ENCODE peak calls at places on chromosomes 4 and X, in six cellular contexts. G is HL-60; H is neural progenitor cell; J is stimulated activated CD4-positive, alpha-beta T cell treated with anti-CD3 and anti-CD28 coated beads, Interleukin-4, amount 100 ng/mL, for 1 hour; A is upper lobe of left lung; E is uterus. Y is an unnamed sample.

GRCh38 chr4:138252551-138252950 is 10.4 kb upstream of the SLC7A11 start:
- DNase-seq in G (no peak), A (no peak), J (no peak), H (no peak), E (no peak), Y (no peak)

GRCh38 chr4:2819244-2820215 is 24.1 kb upstream of the ADD1 start:
- DNase-seq in H (no peak), G (no peak), E (no peak), J (no peak), A (no peak), Y (no peak)

GRCh38 chr4:2927016-2927695 is 36.0 kb downstream of the NOP14 start:
- DNase-seq in H (no peak), J (no peak), A (no peak), E (peak), G (no peak), Y (no peak)

GRCh38 chr4:186854256-186854655 is 130.6 kb upstream of the FAT1 start:
- DNase-seq in E (no peak), G (no peak), A (no peak), J (no peak), H (no peak), Y (no peak)

GRCh38 chr4:69122476-69122875 is 26.2 kb downstream of the UGT2B7 start:
- DNase-seq in A (no peak), G (no peak), J (no peak), H (no peak), E (no peak), Y (no peak)

GRCh38 chr4:36322921-36323354 is 41.5 kb downstream of the DTHD1 start:
- DNase-seq in J (peak), G (no peak), H (no peak), A (no peak), E (no peak), Y (no peak)

GRCh38 chr4:73603307-73603710 is 16.9 kb downstream of the RASSF6 start:
- DNase-seq in G (no peak), E (no peak), A (no peak), H (no peak), J (no peak), Y (no peak)

GRCh38 chrX:153735274-153735673 is 10.6 kb downstream of the ABCD1 start:
- DNase-seq in J (no peak), E (no peak), A (no peak), G (no peak), H (no peak), Y (no peak)

GRCh38 chr4:173528378-173529321 is 1.4 kb downstream of the HAND2 start:
- DNase-seq in J (no peak), A (no peak), G (no peak), E (peak), H (peak), Y (no peak)

GRCh38 chr4:147927377-147928137 is 195.7 kb downstream of the ARHGAP10 start:
- DNase-seq in G (no peak), A (no peak), H (no peak), E (no peak), J (no peak), Y (no peak)

GRCh38 chr4:14575919-14576318 is 426.4 kb upstream of the CPEB2 start:
- DNase-seq in A (no peak), J (no peak), H (no peak), E (no peak), G (no peak), Y (no peak)

GRCh38 chr4:134935320-134935719 is 733.7 kb upstream of the PABPC4L start:
- DNase-seq in E (no peak), J (no peak), A (no peak), G (peak), H (peak), Y (no peak)

GRCh38 chrX:139077303-139078131 is 366.0 kb upstream of the FGF13 start:
- DNase-seq in H (no peak), A (no peak), G (no peak), J (no peak), E (no peak), Y (no peak)

GRCh38 chr4:149897784-149898183 is 82.1 kb upstream of the IQCM start:
- DNase-seq in H (peak), E (no peak), A (no peak), G (no peak), J (no peak), Y (no peak)

GRCh38 chrX:72041166-72041565 is 90.5 kb downstream of the RTL5 start:
- DNase-seq in A (no peak), J (no peak), G (no peak), H (no peak), E (no peak), Y (no peak)

GRCh38 chr4:102416765-102417164 is 71.5 kb upstream of the SLC39A8 start:
- DNase-seq in A (no peak), J (no peak), E (no peak), G (no peak), H (no peak), Y (no peak)

GRCh38 chrX:97158270-97158669 is 274.6 kb downstream of the RPA4 start:
- DNase-seq in G (no peak), E (no peak), A (no peak), H (no peak), J (no peak), Y (no peak)

GRCh38 chr4:2977116-2978097 is 14.0 kb downstream of the GRK4 start:
- DNase-seq in G (no peak), A (no peak), H (no peak), E (no peak), J (no peak), Y (no peak)

GRCh38 chrX:136146614-136147319 is 566 bp upstream of the FHL1 start:
- DNase-seq in G (no peak), A (no peak), J (peak), H (peak), E (peak), Y (no peak)

GRCh38 chr4:142242156-142242555 is 603.9 kb downstream of the INPP4B start:
- DNase-seq in E (no peak), J (no peak), H (no peak), G (no peak), A (no peak), Y (no peak)

GRCh38 chrX:48626401-48627298 is 29.4 kb downstream of the WDR13 start:
- DNase-seq in A (no peak), J (no peak), H (no peak), E (no peak), G (no peak), Y (no peak)

GRCh38 chr4:174559894-174560293 is 37.6 kb upstream of the HPGD start:
- DNase-seq in J (no peak), H (peak), E (no peak), G (no peak), A (no peak), Y (no peak)

GRCh38 chrX:74061879-74062278 is 242.1 kb upstream of the ZCCHC13 start:
- DNase-seq in E (no peak), H (no peak), G (no peak), A (no peak), J (no peak), Y (no peak)